ENCODE peak calls at places on chromosome 9, in six cellular contexts. V is fibroblast of lung, N is MM.1S, I is PC-3, R is astrocyte, W is mammary epithelial cell. L is an unnamed sample.

GRCh38 chr9:95771556-95772280 is 103.8 kb upstream of the ERCC6L2 start:
- DNase-seq in V (peak; percentile 82), R (peak; percentile 45), I (no peak), W (no peak), N (no peak), L (no peak)

GRCh38 chr9:19748278-19749126 is 40.3 kb downstream of the SLC24A2 start:
- DNase-seq in I (no peak), W (peak; percentile 48), V (no peak), R (no peak), N (no peak), L (peak; percentile 21)

GRCh38 chr9:134933076-134933659 is 15.5 kb upstream of the FCN1 start:
- DNase-seq in I (no peak), W (no peak), V (no peak), R (no peak), N (no peak), L (no peak)

GRCh38 chr9:32292611-32293010 is 91.8 kb upstream of the ACO1 start:
- DNase-seq in V (no peak), W (no peak), N (no peak), R (no peak), I (no peak), L (no peak)

GRCh38 chr9:76135902-76136301 is 245.4 kb downstream of the PCSK5 start:
- DNase-seq in N (no peak), I (no peak), W (no peak), R (no peak), V (peak; percentile 47), L (no peak)

GRCh38 chr9:3948826-3949578 is 350.9 kb downstream of the GLIS3 start:
- DNase-seq in I (peak; percentile 11), W (no peak), N (no peak), R (peak; percentile 87), V (peak; percentile 76), L (no peak)

GRCh38 chr9:79574166-79574565 is 2.4 kb downstream of the TLE4 start:
- DNase-seq in I (no peak), V (no peak), W (no peak), R (no peak), N (no peak), L (no peak)

GRCh38 chr9:75823136-75823535 is 67.3 kb upstream of the PCSK5 start:
- DNase-seq in N (no peak), W (no peak), I (no peak), V (no peak), R (no peak), L (no peak)

GRCh38 chr9:70561805-70562395 is 147.4 kb upstream of the KLF9 start:
- DNase-seq in N (no peak), V (peak; percentile 92), I (no peak), W (no peak), R (no peak), L (no peak)

GRCh38 chr9:95073042-95073607 is 244.4 kb downstream of the FANCC start:
- DNase-seq in R (no peak), V (peak; percentile 38), N (no peak), I (peak; percentile 29), W (no peak), L (no peak)

GRCh38 chr9:114000671-114001409 is 77.3 kb downstream of the AMBP start:
- DNase-seq in R (peak; percentile 41), W (no peak), I (no peak), V (no peak), N (no peak), L (no peak)

GRCh38 chr9:36865731-36866635 is 168.1 kb downstream of the PAX5 start:
- DNase-seq in I (no peak), V (no peak), R (no peak), W (no peak), N (no peak), L (no peak)

GRCh38 chr9:106069241-106069640 is 374.9 kb downstream of the TMEM38B start:
- DNase-seq in N (no peak), W (no peak), I (peak; percentile 25), R (peak; percentile 8), V (peak; percentile 33), L (no peak)

GRCh38 chr9:29212590-29213373 is 1639.5 kb upstream of the C9orf72 start:
- DNase-seq in R (no peak), V (no peak), W (peak; percentile 52), N (peak; percentile 35), I (peak; percentile 30), L (no peak)

GRCh38 chr9:110255064-110255416 is 1.3 kb downstream of the TXN start:
- DNase-seq in R (no peak), W (no peak), N (no peak), V (no peak), I (no peak), L (no peak)

GRCh38 chr9:34124103-34124502 is 2.4 kb downstream of the DCAF12 start:
- DNase-seq in V (no peak), N (no peak), W (no peak), I (no peak), R (no peak), L (no peak)

GRCh38 chr9:77989437-77989836 is 42.2 kb downstream of the GNAQ start:
- DNase-seq in N (no peak), V (no peak), I (no peak), R (no peak), W (no peak), L (no peak)

GRCh38 chr9:83125671-83126070 is 62.7 kb upstream of the RASEF start:
- DNase-seq in N (no peak), R (no peak), I (no peak), W (no peak), V (no peak), L (no peak)

GRCh38 chr9:136995772-136996308 is 528 bp downstream of the CLIC3 start:
- DNase-seq in W (no peak), N (no peak), R (peak; percentile 36), I (no peak), V (peak; percentile 39), L (no peak)

GRCh38 chr9:92618633-92619225 is 51.2 kb downstream of the IPPK start:
- DNase-seq in R (no peak), I (no peak), N (no peak), V (no peak), W (no peak), L (no peak)

GRCh38 chr9:137269231-137269772 is 8.2 kb upstream of the TOR4A start:
- DNase-seq in N (peak; percentile 62), R (no peak), I (no peak), W (no peak), V (peak; percentile 77), L (no peak)

GRCh38 chr9:118058227-118058626 is 354.0 kb downstream of the TLR4 start:
- DNase-seq in I (no peak), W (no peak), V (no peak), N (no peak), R (no peak), L (no peak)

GRCh38 chr9:86902606-86903460 is 44.5 kb downstream of the GAS1 start:
- DNase-seq in W (no peak), V (no peak), I (no peak), N (no peak), R (no peak), L (no peak)
- H3K27me3 ChIP-seq in W (no peaks in the 10 kb centered on the region), V (no peaks in the 10 kb centered on the region), I (no peaks in the 10 kb centered on the region), N (no peaks in the 10 kb centered on the region), R (peaks cover 13% of the 10 kb centered on the region), L (peaks cover 7% of the 10 kb centered on the region)

GRCh38 chr9:15873573-15874177 is 320.8 kb downstream of the CCDC171 start:
- DNase-seq in R (peak; percentile 47), N (peak; percentile 48), W (peak; percentile 30), I (peak; percentile 74), V (peak; percentile 84), L (no peak)
- H3K9ac ChIP-seq in R (peak overlapping the region; percentile 18), N (no peak overlapping the region), W (no peak overlapping the region), I (peak overlapping the region; percentile 73), V (no peak overlapping the region), L (no peak overlapping the region)

GRCh38 chr9:89460551-89460950 is 37.4 kb downstream of the SEMA4D start:
- DNase-seq in I (no peak), W (no peak), R (no peak), V (no peak), N (no peak), L (no peak)
- TF ChIP-seq CTCF in I (no peak), W (no peak), R (no peak), V (no peak), N (no peak), L (no peak)

GRCh38 chr9:124040186-124040920 is 28.8 kb downstream of the LHX2 start:
- DNase-seq in I (no peak), R (peak; percentile 64), N (no peak), V (no peak), W (no peak), L (no peak)
- H3K27me3 ChIP-seq in I (no peaks in the 10 kb centered on the region), R (peaks cover 40% of the 10 kb centered on the region), N (peaks cover 3% of the 10 kb centered on the region), V (peaks cover 27% of the 10 kb centered on the region), W (peaks cover 8% of the 10 kb centered on the region), L (peaks cover 60% of the 10 kb centered on the region)

GRCh38 chr9:128244443-128245226 is 31.2 kb downstream of the GOLGA2 start:
- DNase-seq in I (no peak), N (no peak), V (peak; percentile 89), W (no peak), R (peak; percentile 61), L (no peak)
- H3K9ac ChIP-seq in I (no peak overlapping the region), N (no peak overlapping the region), V (peak overlapping the region; percentile 74), W (no peak overlapping the region), R (peak overlapping the region; percentile 67), L (no peak overlapping the region)

DNA sequence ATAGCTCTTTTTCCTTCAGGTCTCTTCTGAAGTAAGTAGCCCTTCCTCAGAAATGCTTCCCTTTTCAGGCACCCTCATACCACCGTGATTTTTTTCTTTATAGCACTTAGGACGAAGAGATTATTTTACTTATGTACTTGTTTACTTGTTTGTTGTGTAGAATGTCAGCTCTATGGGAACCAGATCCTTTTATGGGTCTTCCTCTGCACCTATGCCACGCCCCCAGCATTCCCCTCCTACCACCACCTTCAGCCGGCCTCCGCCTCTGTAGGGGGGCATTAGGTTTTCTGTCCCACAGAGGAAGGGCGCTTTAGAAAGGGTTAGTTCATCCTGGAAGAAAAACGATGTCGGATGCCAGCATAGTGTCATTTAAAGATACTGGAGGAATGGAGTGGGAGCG is 1.8 kb downstream of the CDKN2B-AS1 start:
- DNase-seq in R (no peak), N (no peak), V (no peak), W (no peak), I (no peak), L (no peak)
- TF ChIP-seq CTCF in R (no peak), N (no peak), V (no peak), W (no peak), I (no peak), L (no peak)

DNA sequence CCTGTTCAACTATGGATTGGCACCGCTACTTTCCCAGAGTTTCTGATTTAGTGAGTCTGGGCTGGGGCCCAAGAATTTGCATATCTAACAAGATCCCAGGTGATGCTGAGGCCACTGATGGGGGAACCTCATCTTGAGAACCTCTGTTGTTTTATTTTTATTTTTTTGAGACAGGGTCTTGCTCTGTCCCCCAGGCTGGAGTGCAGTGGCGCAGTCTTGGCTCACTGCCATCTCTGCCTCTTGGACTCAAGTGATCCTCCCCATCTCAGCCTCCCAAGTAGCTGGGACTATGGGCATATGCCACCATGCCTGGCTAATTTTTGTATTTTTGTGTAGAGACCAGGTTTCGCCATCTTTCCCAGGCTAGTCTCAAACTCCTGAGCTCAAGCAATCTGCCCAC is 35.7 kb downstream of the LMX1B start:
- DNase-seq in R (no peak), V (no peak), I (no peak), N (no peak), W (no peak), L (no peak)
- H3K27me3 ChIP-seq in R (peaks cover 78% of the 10 kb centered on the region), V (peaks cover 41% of the 10 kb centered on the region), I (peaks cover 10% of the 10 kb centered on the region), N (peaks cover 100% of the 10 kb centered on the region), W (no peaks in the 10 kb centered on the region), L (peaks cover 52% of the 10 kb centered on the region)

GRCh38 chr9:129069825-129070473 is 11.0 kb upstream of the DOLPP1 start:
- DNase-seq in I (no peak), V (no peak), W (no peak), R (no peak), N (no peak), L (no peak)
- H3K9ac ChIP-seq in I (no peak overlapping the region), V (no peak overlapping the region), W (no peak overlapping the region), R (no peak overlapping the region), N (no peak overlapping the region), L (no peak overlapping the region)